ENCODE peak calls at places on chromosomes 1 and 21, in five cellular contexts. Q is K562, X is SK-N-SH, D is A549, Z is GM12878. G is an unnamed sample.

GRCh38 chr1:116320846-116321245 is 52.2 kb upstream of the ATP1A1 start:
- DNase-seq in X (no peak), Q (no peak), Z (no peak), D (no peak), G (no peak)

GRCh38 chr21:27590271-27590670 is 623.4 kb upstream of the ADAMTS5 start:
- DNase-seq in X (no peak), Z (no peak), Q (no peak), D (no peak), G (no peak)

GRCh38 chr1:157992031-157992568 is 1.3 kb upstream of the KIRREL1 start:
- DNase-seq in Q (peak; percentile 62), X (peak; percentile 63), Z (no peak), D (peak; percentile 69), G (peak; percentile 63)

GRCh38 chr21:42208801-42209490 is 10.0 kb upstream of the ABCG1 start:
- DNase-seq in D (no peak), Q (no peak), X (no peak), Z (no peak), G (no peak)

GRCh38 chr1:240666548-240667198 is 54.7 kb upstream of the GREM2 start:
- DNase-seq in Z (no peak), X (no peak), Q (no peak), D (no peak), G (peak; percentile 36)

GRCh38 chr1:57089221-57089620 is 123.4 kb upstream of the C8B start:
- DNase-seq in D (no peak), Q (no peak), Z (no peak), X (no peak), G (no peak)

GRCh38 chr1:179708434-179709195 is 34.5 kb upstream of the FAM163A start:
- DNase-seq in D (no peak), X (no peak), Z (no peak), Q (no peak), G (no peak)

GRCh38 chr1:224183591-224184312 is 712 bp downstream of the DEGS1 start:
- DNase-seq in D (peak; percentile 53), X (peak; percentile 89), Q (no peak), Z (no peak), G (peak; percentile 61)

GRCh38 chr1:7384121-7384520 is 387.0 kb upstream of the VAMP3 start:
- DNase-seq in Z (no peak), X (no peak), D (no peak), Q (no peak), G (no peak)

GRCh38 chr1:52631759-52632331 is 1.1 kb upstream of the SHISAL2A start:
- DNase-seq in X (peak; percentile 17), Z (no peak), Q (no peak), D (no peak), G (no peak)

GRCh38 chr1:40053138-40053887 is 12.8 kb downstream of the CAP1 start:
- DNase-seq in Q (no peak), X (no peak), Z (no peak), D (no peak), G (no peak)

GRCh38 chr21:31650930-31651329 is 8.6 kb upstream of the SOD1 start:
- DNase-seq in Z (no peak), X (no peak), Q (no peak), D (no peak), G (no peak)

GRCh38 chr1:63557365-63557987 is 34.2 kb downstream of the EFCAB7 start:
- DNase-seq in D (no peak), Z (no peak), X (peak; percentile 19), Q (peak; percentile 37), G (peak; percentile 67)

GRCh38 chr1:67561704-67562113 is 123.3 kb upstream of the GADD45A start:
- DNase-seq in D (peak; percentile 49), Z (peak; percentile 24), Q (peak; percentile 78), X (peak; percentile 84), G (peak; percentile 85)

GRCh38 chr1:114594046-114594445 is 12.6 kb upstream of the BCAS2 start:
- DNase-seq in D (no peak), Q (no peak), X (no peak), Z (no peak), G (no peak)

GRCh38 chr1:150765229-150765976 is at the start of gene CTSS:
- DNase-seq in X (no peak), Z (peak; percentile 88), Q (no peak), D (no peak), G (peak; percentile 11)

GRCh38 chr21:15826147-15826780 is 96.5 kb downstream of the USP25 start:
- DNase-seq in Q (peak; percentile 13), X (peak; percentile 17), Z (peak; percentile 11), D (peak; percentile 21), G (peak; percentile 54)

GRCh38 chr1:29753771-29754607 is 517.7 kb downstream of the PTPRU start:
- DNase-seq in Q (no peak), Z (no peak), X (peak; percentile 81), D (no peak), G (no peak)

GRCh38 chr1:41739061-41739955 is 179.4 kb downstream of the HIVEP3 start:
- DNase-seq in Q (no peak), D (no peak), X (no peak), Z (peak; percentile 66), G (peak; percentile 87)

GRCh38 chr1:97826820-97827219 is 94.0 kb downstream of the DPYD start:
- DNase-seq in Z (no peak), D (no peak), Q (no peak), X (peak; percentile 40), G (no peak)

GRCh38 chr1:157077394-157077793 is 22.2 kb downstream of the ETV3L start:
- DNase-seq in D (no peak), X (no peak), Z (no peak), Q (no peak), G (no peak)

GRCh38 chr1:236875975-236876374 is 80.9 kb downstream of the MTR start:
- DNase-seq in X (no peak), Z (no peak), Q (no peak), D (no peak), G (peak; percentile 62)

GRCh38 chr1:218658899-218659298 is 313.8 kb downstream of the TGFB2 start:
- DNase-seq in X (no peak), D (peak; percentile 43), Z (no peak), Q (no peak), G (peak; percentile 87)

GRCh38 chr1:24411963-24412362 is 1.6 kb downstream of the STPG1 start:
- DNase-seq in Z (no peak), Q (no peak), D (no peak), X (no peak), G (peak; percentile 25)

GRCh38 chr1:171595324-171595723 is 26.7 kb upstream of the MYOCOS start:
- DNase-seq in Q (no peak), X (no peak), D (no peak), Z (no peak), G (peak; percentile 63)

GRCh38 chr1:114959423-114959822 is 70.2 kb upstream of the TSHB start:
- DNase-seq in X (no peak), Z (no peak), D (no peak), Q (no peak), G (no peak)

GRCh38 chr1:2438641-2439040 is 26.3 kb upstream of the PEX10 start:
- DNase-seq in D (no peak), Q (no peak), X (no peak), Z (no peak), G (no peak)

GRCh38 chr1:1432951-1433803 is 2.3 kb upstream of the VWA1 start:
- DNase-seq in Q (peak; percentile 90), X (peak; percentile 39), Z (no peak), D (no peak), G (no peak)

GRCh38 chr1:205066221-205066818 is 17.9 kb downstream of the TMEM81 start:
- DNase-seq in Q (peak; percentile 45), X (peak; percentile 42), D (no peak), Z (no peak), G (no peak)
- TF ChIP-seq RCOR1 in Q (no peak), X (no peak), D (no peak), Z (no peak), G (no peak)

DNA sequence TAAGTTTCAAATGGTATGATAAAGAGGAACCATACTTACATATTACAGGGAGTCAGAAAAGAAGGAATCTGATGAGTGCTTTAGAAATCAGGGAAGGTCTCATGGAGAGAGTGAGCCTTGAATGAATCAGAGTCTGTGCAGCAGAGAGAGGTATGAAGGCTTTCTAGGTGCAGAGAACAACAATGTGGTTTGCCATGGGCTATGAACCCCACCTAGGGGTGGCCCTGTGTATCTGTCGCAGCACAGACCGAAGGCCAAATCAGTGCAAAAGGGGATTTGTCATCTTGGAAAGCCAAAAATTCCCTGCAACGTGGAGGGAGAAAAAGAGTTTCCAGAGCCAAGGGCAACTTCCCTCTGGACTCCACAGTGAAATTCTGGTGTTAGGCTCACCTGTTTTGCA is 3.5 kb downstream of the PAPPA2 start:
- DNase-seq in Q (peak; percentile 49), X (peak; percentile 21), D (peak; percentile 19), Z (no peak), G (no peak)
- TF ChIP-seq RCOR1 in Q (no peak), X (no peak), D (no peak), Z (no peak), G (no peak)

GRCh38 chr1:222644649-222645005 is 26.7 kb downstream of the MIA3 start:
- DNase-seq in Z (no peak), D (no peak), X (no peak), Q (no peak), G (no peak)
- TF ChIP-seq RCOR1 in Z (no peak), D (no peak), X (no peak), Q (no peak), G (no peak)

DNA sequence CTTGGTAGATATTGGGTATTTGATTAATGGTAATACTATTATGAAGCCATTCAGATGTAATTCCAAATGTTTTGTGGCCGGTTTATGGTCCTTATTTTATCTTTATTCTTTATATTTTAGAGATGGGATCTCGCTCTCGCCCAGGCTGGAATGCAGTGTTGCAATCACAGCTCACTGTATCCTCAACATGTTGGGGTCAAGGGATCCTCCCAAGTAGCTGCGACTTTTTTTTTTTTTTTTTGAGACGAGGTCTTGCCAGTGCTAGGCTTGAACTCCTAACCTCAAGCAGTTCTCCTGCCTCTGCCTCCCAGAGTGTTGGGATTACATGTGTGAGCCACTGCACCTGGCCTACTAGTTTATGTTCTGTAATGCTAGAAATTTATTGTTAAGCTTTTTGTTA is 4.7 kb downstream of the DDI2 start:
- DNase-seq in Q (no peak), Z (no peak), D (no peak), X (no peak), G (no peak)
- TF ChIP-seq RCOR1 in Q (no peak), Z (no peak), D (no peak), X (no peak), G (no peak)

DNA sequence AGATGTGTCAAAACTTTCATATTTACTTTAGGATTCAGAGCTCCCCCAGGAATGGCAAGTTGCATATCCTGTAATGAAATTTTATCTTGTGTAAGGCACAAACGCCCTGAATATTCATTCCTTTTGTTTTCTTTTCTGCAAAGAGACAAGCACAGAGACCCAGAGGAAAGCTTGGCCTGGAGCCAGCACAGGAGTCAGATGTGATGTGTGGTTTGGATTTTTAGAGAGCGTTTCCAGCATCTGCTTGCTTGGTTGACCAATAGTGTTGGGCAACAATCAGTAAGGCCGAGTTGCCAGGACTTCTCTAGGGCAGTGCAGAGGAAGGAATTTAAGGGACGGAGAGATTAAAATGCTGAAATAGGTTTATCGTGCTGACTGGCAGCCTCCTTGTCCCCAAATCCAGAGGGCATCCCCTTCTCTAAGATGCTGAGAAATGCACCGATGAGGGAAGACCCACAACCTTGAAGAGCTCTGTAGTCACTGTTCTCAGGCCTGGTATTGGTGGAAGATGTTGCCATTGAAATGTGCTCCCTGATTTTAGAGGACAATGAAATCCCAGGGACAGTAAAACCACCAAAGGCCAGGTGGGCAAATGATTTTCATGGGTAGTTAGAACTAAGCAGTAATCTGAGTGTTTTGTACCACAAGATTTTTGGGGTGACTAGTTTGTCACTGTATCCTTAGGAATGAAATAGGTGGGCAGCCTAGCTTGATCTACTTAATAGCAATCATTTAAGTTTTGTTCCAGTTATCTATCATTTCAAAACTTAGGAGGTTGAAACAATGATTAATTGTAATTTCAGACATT is 37.9 kb upstream of the RHOU start:
- DNase-seq in D (no peak), X (peak; percentile 37), Z (no peak), Q (no peak), G (peak; percentile 31)
- TF ChIP-seq RCOR1 in D (no peak), X (no peak), Z (no peak), Q (no peak), G (no peak)